ENCODE peak calls at places on chromosome 14, in four cellular contexts. P, Z, E and S are unnamed samples.
A peak's percentile ranks its signal among the peaks of the same experiment; 100 is the strongest.

GRCh38 chr14:58738189-58738836 is 100.6 kb downstream of the DACT1 start:
- DNase-seq in P (peak; percentile 90), Z (no peak), E (no peak), S (peak; percentile 89)

GRCh38 chr14:99521176-99522024 is 40.2 kb downstream of the CCNK start:
- DNase-seq in P (no peak), Z (no peak), E (peak; percentile 24), S (no peak)

GRCh38 chr14:44384093-44384492 is 123.0 kb downstream of the FSCB start:
- DNase-seq in P (no peak), Z (no peak), E (no peak), S (no peak)

GRCh38 chr14:96824283-96824682 is 27.1 kb downstream of the VRK1 start:
- DNase-seq in P (peak; percentile 17), Z (no peak), E (no peak), S (peak; percentile 73)

GRCh38 chr14:64950889-64951288 is 8.3 kb upstream of the GPX2 start:
- DNase-seq in P (no peak), Z (no peak), E (no peak), S (no peak)

GRCh38 chr14:92684801-92685560 is 63.4 kb downstream of the LGMN start:
- DNase-seq in P (no peak), Z (no peak), E (no peak), S (no peak)

GRCh38 chr14:93076755-93077154 is 39.0 kb downstream of the ITPK1 start:
- DNase-seq in P (no peak), Z (no peak), E (no peak), S (no peak)

GRCh38 chr14:104421892-104422291 is 157.7 kb upstream of the C14orf180 start:
- DNase-seq in P (no peak), Z (no peak), E (no peak), S (no peak)

GRCh38 chr14:85421166-85421877 is 108.6 kb upstream of the FLRT2 start:
- DNase-seq in P (no peak), Z (no peak), E (no peak), S (peak; percentile 82)

GRCh38 chr14:61103541-61104339 is 122.7 kb downstream of the SLC38A6 start:
- DNase-seq in P (peak; percentile 97), Z (no peak), E (no peak), S (peak; percentile 93)

GRCh38 chr14:87529081-87529480 is 463.9 kb downstream of the GALC start:
- DNase-seq in P (no peak), Z (no peak), E (no peak), S (no peak)

GRCh38 chr14:91387135-91387849 is 30.3 kb downstream of the CCDC88C start:
- DNase-seq in P (peak; percentile 63), Z (no peak), E (peak; percentile 28), S (peak; percentile 69)

GRCh38 chr14:58898655-58899316 is 261.0 kb downstream of the DACT1 start:
- DNase-seq in P (peak; percentile 96), Z (no peak), E (no peak), S (peak; percentile 96)

GRCh38 chr14:68649461-68650189 is 143.2 kb downstream of the ZFP36L1 start:
- DNase-seq in P (peak; percentile 66), Z (no peak), E (no peak), S (peak; percentile 88)

GRCh38 chr14:22185191-22185590 is 403.8 kb downstream of the DAD1 start:
- DNase-seq in P (peak; percentile 3), Z (no peak), E (no peak), S (peak; percentile 85)

GRCh38 chr14:80425686-80426085 is 214.4 kb upstream of the DIO2 start:
- DNase-seq in P (peak; percentile 100), Z (no peak), E (no peak), S (peak; percentile 96)

GRCh38 chr14:101791919-101792572 is 30.5 kb downstream of the PPP2R5C start:
- DNase-seq in P (peak; percentile 59), Z (no peak), E (no peak), S (peak; percentile 39)

GRCh38 chr14:94056579-94057308 is 24.3 kb downstream of the DDX24 start:
- DNase-seq in P (no peak), Z (no peak), E (no peak), S (no peak)

GRCh38 chr14:25484194-25484593 is 434.2 kb upstream of the STXBP6 start:
- DNase-seq in P (no peak), Z (no peak), E (no peak), S (no peak)

GRCh38 chr14:86388216-86388615 is 858.3 kb downstream of the FLRT2 start:
- DNase-seq in P (no peak), Z (no peak), E (no peak), S (no peak)

GRCh38 chr14:106556665-106557289 is 1030.4 kb downstream of the TMEM121 start:
- DNase-seq in P (peak; percentile 10), Z (peak; percentile 65), E (peak; percentile 77), S (peak; percentile 53)

GRCh38 chr14:105336477-105337287 is 22.1 kb downstream of the PACS2 start:
- DNase-seq in P (no peak), Z (no peak), E (peak; percentile 25), S (no peak)

GRCh38 chr14:74140374-74140850 is 55.7 kb downstream of the LIN52 start:
- DNase-seq in P (no peak), Z (no peak), E (peak; percentile 84), S (no peak)

GRCh38 chr14:104431351-104431928 is 148.1 kb upstream of the C14orf180 start:
- DNase-seq in P (no peak), Z (no peak), E (peak; percentile 23), S (no peak)

GRCh38 chr14:106831322-106831720 is 1304.9 kb downstream of the TMEM121 start:
- DNase-seq in P (no peak), Z (peak; percentile 20), E (peak; percentile 65), S (peak; percentile 15)

GRCh38 chr14:100662850-100663527 is 63.7 kb upstream of the DLK1 start:
- DNase-seq in P (peak; percentile 51), Z (peak; percentile 29), E (peak; percentile 77), S (peak; percentile 60)

GRCh38 chr14:89378119-89378518 is 38.9 kb downstream of the FOXN3 start:
- DNase-seq in P (peak; percentile 38), Z (no peak), E (no peak), S (peak; percentile 88)

GRCh38 chr14:100225169-100225568 is 13.8 kb upstream of the YY1 start:
- DNase-seq in P (no peak), Z (no peak), E (no peak), S (no peak)

GRCh38 chr14:35113308-35113950 is 8.4 kb downstream of the PPP2R3C start:
- DNase-seq in P (no peak), Z (no peak), E (no peak), S (no peak)

GRCh38 chr14:90419200-90419599 is 22.4 kb downstream of the CALM1 start:
- DNase-seq in P (peak; percentile 94), Z (no peak), E (no peak), S (peak; percentile 100)

GRCh38 chr14:92936085-92936484 is 13.1 kb downstream of the CHGA start:
- DNase-seq in P (no peak), Z (no peak), E (no peak), S (no peak)

GRCh38 chr14:97723834-97724770 is 926.9 kb downstream of the VRK1 start:
- DNase-seq in P (no peak), Z (no peak), E (no peak), S (no peak)

GRCh38 chr14:104877066-104877805 is 12.2 kb downstream of the CEP170B start:
- DNase-seq in P (no peak), Z (no peak), E (peak; percentile 35), S (no peak)

GRCh38 chr14:64721391-64721791 is 17.2 kb downstream of the PLEKHG3 start:
- DNase-seq in P (peak; percentile 93), Z (no peak), E (no peak), S (peak; percentile 86)

GRCh38 chr14:21384494-21384851 is 654 bp upstream of the SUPT16H start:
- DNase-seq in P (no peak), Z (no peak), E (no peak), S (no peak)

GRCh38 chr14:104263671-104264358 is 125.4 kb downstream of the KIF26A start:
- DNase-seq in P (no peak), Z (no peak), E (peak; percentile 30), S (no peak)

GRCh38 chr14:23669441-23669840 is 33.3 kb downstream of the DHRS2 start:
- DNase-seq in P (no peak), Z (no peak), E (no peak), S (no peak)